ENCODE peak calls at places on chromosomes 16 and 17, in eight cellular contexts. Q is H1, G is neural progenitor cell, O is mammary epithelial cell, M is cardiac muscle cell, S is breast epithelium, B is tibial artery, D is keratinocyte. E is an unnamed sample.

GRCh38 chr16:85390511-85391174 is 222.5 kb upstream of the GSE1 start:
- DNase-seq in O (peak; percentile 89), D (no peak), M (no peak), S (peak; percentile 80), G (no peak), Q (no peak), B (peak; percentile 92), E (no peak)

GRCh38 chr17:4548061-4548461 is 7.1 kb downstream of the MYBBP1A start:
- DNase-seq in G (no peak), O (no peak), M (no peak), D (no peak), Q (no peak), S (no peak), B (peak; percentile 62), E (no peak)

GRCh38 chr17:32349503-32349853 is 479 bp upstream of the ZNF207 start:
- DNase-seq in D (no peak), M (no peak), G (peak; percentile 21), B (no peak), S (no peak), Q (no peak), O (no peak), E (no peak)

GRCh38 chr17:10337976-10338375 is 34.8 kb downstream of the MYH13 start:
- DNase-seq in B (no peak), M (no peak), Q (no peak), O (no peak), D (no peak), S (no peak), G (no peak), E (no peak)

GRCh38 chr16:14324581-14324980 is 253.5 kb downstream of the MRTFB start:
- DNase-seq in O (peak; percentile 35), G (no peak), B (no peak), S (no peak), D (no peak), Q (no peak), M (peak; percentile 35), E (no peak)

GRCh38 chr16:69057400-69058378 is 47.8 kb upstream of the HAS3 start:
- DNase-seq in S (no peak), B (no peak), Q (no peak), G (no peak), D (no peak), M (no peak), O (peak; percentile 89), E (no peak)

GRCh38 chr16:85315871-85316270 is 203.6 kb upstream of the CIBAR2 start:
- DNase-seq in B (no peak), O (no peak), D (no peak), S (no peak), M (no peak), G (no peak), Q (no peak), E (no peak)

GRCh38 chr17:65395924-65396323 is 165.5 kb downstream of the AXIN2 start:
- DNase-seq in M (no peak), G (no peak), S (no peak), D (no peak), B (no peak), O (no peak), Q (no peak), E (no peak)

GRCh38 chr17:56505154-56505756 is 88.2 kb upstream of the NOG start:
- DNase-seq in Q (no peak), G (no peak), O (no peak), D (no peak), S (no peak), M (no peak), B (no peak), E (no peak)

GRCh38 chr17:56502120-56502519 is 91.4 kb upstream of the NOG start:
- DNase-seq in O (no peak), Q (no peak), B (no peak), S (no peak), M (no peak), D (no peak), G (no peak), E (no peak)

GRCh38 chr17:56497132-56497531 is 96.4 kb upstream of the NOG start:
- DNase-seq in O (no peak), B (no peak), G (no peak), M (no peak), D (no peak), Q (no peak), S (no peak), E (no peak)

DNA sequence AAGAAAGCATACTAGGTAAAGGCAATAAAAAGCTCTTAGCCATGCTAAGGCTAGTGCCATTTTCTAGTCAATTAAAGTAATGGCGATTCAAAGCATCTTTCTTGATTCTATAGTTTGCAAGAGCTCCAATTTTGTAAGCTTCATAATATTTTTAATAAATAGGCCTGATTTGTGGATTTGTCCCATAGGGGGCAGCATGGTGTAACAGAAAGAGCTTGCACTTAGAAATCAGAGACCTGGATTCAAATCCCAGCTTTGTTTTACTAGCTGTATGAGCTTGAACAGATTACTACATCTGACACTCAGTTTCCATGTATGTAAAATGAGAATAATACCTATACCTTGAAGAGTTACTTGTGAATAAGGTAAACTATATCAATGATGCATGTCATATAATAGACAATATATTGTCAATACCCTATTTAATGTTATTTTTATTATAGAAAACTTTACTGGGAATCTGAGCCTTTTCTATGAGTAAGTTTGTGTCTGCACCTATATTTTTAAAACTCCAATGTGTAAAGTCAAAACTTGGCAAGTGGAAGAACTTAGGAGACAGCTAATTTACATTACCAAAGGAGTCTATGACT is 93.6 kb upstream of the NOG start:
- DNase-seq in G (peak; percentile 36), M (peak; percentile 56), O (peak; percentile 23), D (peak; percentile 1), S (no peak), B (no peak), Q (no peak), E (no peak)
- TF ChIP-seq CTCF in G (peak; percentile 62), M (peak; percentile 23), O (peak; percentile 55), D (peak; percentile 49), S (no peak), B (no peak), Q (peak; percentile 56), E (peak; percentile 39)

DNA sequence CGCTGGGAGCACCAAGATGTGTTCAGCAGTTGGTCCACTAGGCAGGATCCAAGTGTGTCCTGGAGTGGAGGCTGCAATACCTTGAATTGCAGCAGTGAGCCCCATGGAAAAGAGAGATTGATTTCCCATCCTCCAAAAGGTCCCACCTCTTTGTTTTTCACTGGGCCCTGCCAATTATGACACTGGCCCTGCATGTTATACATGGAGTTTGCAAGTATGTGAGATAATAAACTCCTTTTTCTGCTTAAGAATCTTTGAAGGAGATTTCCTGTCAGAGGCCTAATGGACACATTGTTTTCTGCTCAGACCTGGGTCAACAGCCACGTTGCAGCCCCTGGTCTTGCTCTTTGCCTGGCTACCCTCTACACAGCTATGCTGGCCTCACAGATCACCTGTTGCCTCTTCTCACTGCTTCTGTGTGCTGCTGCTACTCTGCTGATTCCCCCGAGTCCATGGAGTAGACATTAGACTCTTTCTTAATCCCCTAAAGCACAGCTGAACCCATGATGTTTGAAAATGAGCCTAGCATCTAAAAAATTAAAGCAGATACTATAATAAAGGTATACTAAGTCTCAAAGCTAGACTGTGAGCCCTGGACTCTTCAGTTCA is 341.9 kb upstream of the CDH11 start:
- DNase-seq in G (no peak), S (no peak), Q (no peak), O (no peak), D (no peak), B (no peak), M (no peak), E (no peak)
- H3K4me1 ChIP-seq in G (no peaks in the 10 kb centered on the region), S (no peaks in the 10 kb centered on the region), Q (no peaks in the 10 kb centered on the region), O (no peaks in the 10 kb centered on the region), D (no peaks in the 10 kb centered on the region), B (no peaks in the 10 kb centered on the region), M (no peaks in the 10 kb centered on the region), E (no peaks in the 10 kb centered on the region)

GRCh38 chr17:58632324-58633314 is 59.2 kb downstream of the TEX14 start:
- DNase-seq in B (no peak), M (no peak), D (no peak), S (no peak), G (no peak), O (no peak), Q (no peak), E (no peak)

GRCh38 chr17:58637011-58637570 is 54.8 kb downstream of the TEX14 start:
- DNase-seq in B (no peak), Q (no peak), D (no peak), O (no peak), M (no peak), G (no peak), S (no peak), E (no peak)

GRCh38 chr17:58630883-58631522 is 60.8 kb downstream of the TEX14 start:
- DNase-seq in O (peak; percentile 98), B (no peak), M (peak; percentile 86), Q (peak; percentile 77), S (no peak), G (peak; percentile 70), D (no peak), E (no peak)

GRCh38 chr17:58626905-58627304 is 64.9 kb downstream of the TEX14 start:
- DNase-seq in B (no peak), Q (no peak), O (no peak), S (no peak), D (no peak), M (no peak), G (no peak), E (no peak)

GRCh38 chr17:58631523-58632323 is 60.1 kb downstream of the TEX14 start:
- DNase-seq in M (peak; percentile 97), B (peak; percentile 96), S (peak; percentile 95), O (peak; percentile 95), G (peak; percentile 96), D (peak; percentile 92), Q (peak; percentile 89), E (peak; percentile 94)
- TF ChIP-seq CTCF in M (peak; percentile 35), B (peak; percentile 41), S (peak; percentile 30), O (peak; percentile 8), G (peak; percentile 9), D (peak; percentile 8), Q (no peak), E (no peak)

DNA sequence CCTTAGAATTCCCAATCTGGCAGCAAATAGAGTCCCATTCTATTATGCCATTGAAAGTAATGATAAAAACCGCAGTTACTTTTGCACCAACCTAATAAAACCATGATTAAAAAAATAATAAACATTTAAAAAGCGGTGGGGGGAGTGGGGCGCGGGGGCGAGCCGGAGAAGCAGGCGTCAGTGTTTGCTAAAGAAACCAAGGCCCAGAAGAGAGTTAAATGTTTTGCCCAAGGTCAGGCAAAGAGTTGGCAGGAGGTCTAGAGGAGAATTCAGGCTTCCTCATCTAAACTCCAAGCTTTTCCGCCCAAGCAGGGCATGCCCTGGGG is 9.7 kb upstream of the PRSS22 start:
- DNase-seq in S (no peak), O (no peak), Q (no peak), B (no peak), M (no peak), G (no peak), D (no peak), E (no peak)
- H3K4me1 ChIP-seq in S (no peaks in the 10 kb centered on the region), O (peaks cover 7% of the 10 kb centered on the region), Q (no peaks in the 10 kb centered on the region), B (peaks cover 9% of the 10 kb centered on the region), M (no peaks in the 10 kb centered on the region), G (no peaks in the 10 kb centered on the region), D (peaks cover 7% of the 10 kb centered on the region), E (peaks cover 10% of the 10 kb centered on the region)